ENCODE peak calls at places on chromosomes 7 and 10, in six cellular contexts. L is endothelial cell, U is endodermal cell, O is BE2C, E is brain microvascular endothelial cell, B is mucosa of descending colon. T is an unnamed sample.

GRCh38 chr10:122678266-122678665 is 21.4 kb downstream of the C10orf120 start:
- DNase-seq in L (no peak), U (no peak), O (no peak), E (no peak), B (no peak), T (no peak)

GRCh38 chr10:96511044-96511945 is 2.4 kb downstream of the TLL2 start:
- DNase-seq in L (peak; percentile 64), U (peak; percentile 94), O (peak; percentile 48), E (no peak), B (no peak), T (peak; percentile 64)

GRCh38 chr10:75773813-75774547 is 342.6 kb downstream of the LRMDA start:
- DNase-seq in L (no peak), U (no peak), O (no peak), E (no peak), B (no peak), T (no peak)

GRCh38 chr7:77235280-77235679 is 35.7 kb upstream of the FGL2 start:
- DNase-seq in L (no peak), U (no peak), O (no peak), E (peak; percentile 27), B (no peak), T (no peak)

GRCh38 chr7:88106430-88106829 is 113.4 kb downstream of the SRI start:
- DNase-seq in L (no peak), U (no peak), O (no peak), E (no peak), B (no peak), T (no peak)

GRCh38 chr10:84478155-84478554 is 149.8 kb downstream of the CCSER2 start:
- DNase-seq in L (no peak), U (no peak), O (no peak), E (no peak), B (no peak), T (no peak)

GRCh38 chr7:47458057-47458456 is 123.9 kb downstream of the TNS3 start:
- DNase-seq in L (no peak), U (no peak), O (no peak), E (peak; percentile 79), B (no peak), T (no peak)

GRCh38 chr7:4079366-4079765 is 602.7 kb upstream of the FOXK1 start:
- DNase-seq in L (no peak), U (peak; percentile 10), O (no peak), E (no peak), B (no peak), T (peak; percentile 60)

GRCh38 chr10:95229724-95230627 is 35.9 kb downstream of the ACSM6 start:
- DNase-seq in L (no peak), U (peak; percentile 88), O (no peak), E (peak; percentile 94), B (no peak), T (no peak)

GRCh38 chr10:132712698-132713232 is 73.2 kb downstream of the NKX6-2 start:
- DNase-seq in L (no peak), U (peak; percentile 10), O (no peak), E (no peak), B (peak; percentile 11), T (no peak)

GRCh38 chr7:116953727-116954442 is 584 bp downstream of the ST7 start:
- DNase-seq in L (peak; percentile 56), U (peak; percentile 86), O (peak; percentile 55), E (peak; percentile 79), B (peak; percentile 65), T (peak; percentile 89)

GRCh38 chr7:17802056-17802455 is 138.2 kb downstream of the SNX13 start:
- DNase-seq in L (no peak), U (no peak), O (no peak), E (no peak), B (no peak), T (no peak)

GRCh38 chr7:83594076-83594475 is 54.9 kb downstream of the SEMA3E start:
- DNase-seq in L (no peak), U (no peak), O (no peak), E (no peak), B (no peak), T (no peak)

GRCh38 chr10:3036155-3036554 is 31.2 kb upstream of the PFKP start:
- DNase-seq in L (no peak), U (no peak), O (no peak), E (no peak), B (no peak), T (no peak)

GRCh38 chr10:97543025-97543546 is 29.5 kb upstream of the ANKRD2 start:
- DNase-seq in L (peak; percentile 64), U (peak; percentile 75), O (peak; percentile 66), E (peak; percentile 97), B (peak; percentile 76), T (peak; percentile 87)

GRCh38 chr10:77770081-77770867 is 132.7 kb upstream of the KCNMA1 start:
- DNase-seq in L (no peak), U (peak; percentile 38), O (no peak), E (no peak), B (no peak), T (peak; percentile 75)

GRCh38 chr7:2508327-2509231 is 11.0 kb upstream of the LFNG start:
- DNase-seq in L (no peak), U (peak; percentile 54), O (peak; percentile 65), E (peak; percentile 53), B (peak; percentile 91), T (no peak)

GRCh38 chr7:21641546-21641945 is 98.7 kb downstream of the DNAH11 start:
- DNase-seq in L (no peak), U (no peak), O (no peak), E (no peak), B (no peak), T (no peak)

GRCh38 chr10:98242823-98243222 is 25.2 kb downstream of the LOXL4 start:
- DNase-seq in L (no peak), U (no peak), O (no peak), E (no peak), B (no peak), T (no peak)

GRCh38 chr10:86179143-86179505 is 187.5 kb downstream of the GRID1 start:
- DNase-seq in L (no peak), U (no peak), O (no peak), E (no peak), B (no peak), T (no peak)

GRCh38 chr10:123204127-123204461 is 49.9 kb downstream of the BUB3 start:
- DNase-seq in L (no peak), U (no peak), O (no peak), E (no peak), B (no peak), T (no peak)

GRCh38 chr7:28629216-28629848 is 217.0 kb downstream of the CREB5 start:
- DNase-seq in L (no peak), U (no peak), O (no peak), E (peak; percentile 56), B (no peak), T (no peak)

GRCh38 chr7:77327067-77327931 is 88.8 kb downstream of the GSAP start:
- DNase-seq in L (no peak), U (no peak), O (peak; percentile 58), E (peak; percentile 72), B (peak; percentile 47), T (no peak)

DNA sequence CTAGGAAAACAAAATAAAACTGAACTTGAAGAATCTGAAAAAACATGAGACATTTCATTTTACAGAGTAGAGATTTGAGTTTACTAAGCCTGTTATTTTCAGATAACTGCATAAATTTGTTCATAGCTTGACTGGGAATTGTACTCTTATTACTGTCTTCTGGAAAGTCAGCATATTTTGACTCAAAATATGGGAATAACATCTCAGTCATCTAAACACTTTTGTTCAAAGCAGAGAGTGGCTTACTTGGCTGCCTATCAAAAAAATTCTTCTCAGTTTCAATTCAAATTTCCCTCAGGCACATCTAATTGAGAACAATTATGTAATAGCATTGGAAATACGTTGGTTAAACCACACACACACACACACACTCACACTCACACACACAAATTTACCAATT is 384.6 kb downstream of the ARL4A start:
- DNase-seq in L (no peak), U (no peak), O (no peak), E (no peak), B (no peak), T (no peak)
- TF ChIP-seq CTCF in L (no peak), U (no peak), O (no peak), E (no peak), B (no peak), T (no peak)

DNA sequence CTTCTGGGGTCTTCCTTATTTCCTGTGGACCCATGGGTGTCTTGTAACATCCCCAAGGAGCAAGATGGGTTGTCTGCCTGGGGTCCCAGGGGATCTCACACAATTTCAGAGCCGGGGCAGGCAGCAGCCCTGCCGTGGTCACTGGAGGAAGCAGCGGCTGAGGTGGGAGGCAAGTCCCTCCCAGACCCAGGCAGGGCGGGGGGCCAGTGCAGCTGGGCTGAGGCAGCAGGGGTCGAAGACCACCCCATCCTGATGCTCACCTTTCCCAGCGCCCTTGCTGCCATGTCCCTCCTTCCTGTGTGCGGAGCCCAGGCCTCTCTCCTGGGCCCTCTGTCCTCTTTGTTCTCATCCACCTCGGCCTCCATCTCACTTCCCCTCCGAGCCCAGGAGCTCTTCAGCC is 583.0 kb upstream of the COBL start:
- DNase-seq in L (no peak), U (no peak), O (no peak), E (no peak), B (no peak), T (no peak)
- TF ChIP-seq CTCF in L (no peak), U (no peak), O (no peak), E (no peak), B (no peak), T (no peak)

DNA sequence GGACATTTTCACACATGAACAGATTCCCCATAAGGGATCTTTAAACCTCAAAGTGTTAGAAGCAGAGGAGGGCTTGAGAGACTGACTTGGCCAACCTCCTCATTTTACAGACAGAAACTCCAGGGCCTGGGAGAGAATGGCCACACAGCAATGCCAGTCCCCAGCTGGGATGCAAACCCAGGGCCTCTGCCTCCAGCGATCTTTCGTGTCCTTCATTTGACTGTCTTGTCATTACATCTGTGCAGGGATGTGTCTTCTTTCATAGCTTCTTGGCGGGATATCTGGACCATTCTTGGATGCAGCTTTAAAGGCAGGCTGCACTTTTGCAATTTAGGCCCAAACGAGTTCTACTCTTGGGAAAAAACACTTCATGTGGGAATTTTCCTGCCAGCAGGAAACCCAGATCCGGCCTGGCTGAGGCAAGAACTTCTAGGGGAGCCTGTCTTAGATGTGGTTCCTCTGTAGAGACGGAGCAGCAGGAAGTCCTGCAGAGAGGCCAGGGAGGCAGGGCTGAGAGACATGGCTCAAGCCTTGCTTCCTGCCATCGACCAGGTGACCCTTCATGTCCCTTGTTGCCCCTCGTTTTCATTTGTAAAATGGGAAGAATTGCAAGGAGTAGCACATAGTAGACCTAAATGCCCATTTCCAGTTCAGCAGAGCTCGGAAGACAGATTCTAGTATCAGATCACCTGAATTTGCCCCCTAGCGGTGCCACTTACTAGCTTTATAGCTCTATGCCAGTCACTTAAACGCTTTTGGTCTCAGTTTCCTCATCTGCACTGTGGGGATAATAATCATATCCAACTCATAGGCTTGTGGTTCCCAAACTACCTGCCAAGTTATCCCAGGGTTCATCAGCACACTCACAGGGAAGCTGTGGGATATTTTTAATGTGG is 43.9 kb upstream of the SLC29A3 start:
- DNase-seq in L (no peak), U (no peak), O (no peak), E (no peak), B (no peak), T (no peak)
- TF ChIP-seq CTCF in L (no peak), U (peak; percentile 35), O (peak; percentile 7), E (no peak), B (no peak), T (no peak)

GRCh38 chr7:108808556-108808955 is 238.9 kb downstream of the DNAJB9 start:
- DNase-seq in L (no peak), U (no peak), O (no peak), E (no peak), B (no peak), T (no peak)

GRCh38 chr7:108802639-108803038 is 233.0 kb downstream of the DNAJB9 start:
- DNase-seq in L (no peak), U (no peak), O (no peak), E (no peak), B (no peak), T (no peak)

GRCh38 chr7:108809356-108809755 is 239.7 kb downstream of the DNAJB9 start:
- DNase-seq in L (no peak), U (no peak), O (no peak), E (no peak), B (no peak), T (no peak)

GRCh38 chr7:108805808-108806397 is 236.2 kb downstream of the DNAJB9 start:
- DNase-seq in L (peak; percentile 12), U (peak; percentile 55), O (peak; percentile 25), E (peak; percentile 46), B (no peak), T (no peak)
- TF ChIP-seq CTCF in L (peak; percentile 73), U (peak; percentile 85), O (peak; percentile 83), E (peak; percentile 73), B (no peak), T (peak; percentile 45)